ENCODE peak calls at places on chromosome 9, in six cellular contexts. One of them, this sample, is unnamed.
A peak's percentile ranks its signal among the peaks of the same experiment; 100 is the strongest.

GRCh38 chr9:119009253-119009652 is 360.0 kb downstream of the BRINP1 start:
- DNase-seq in GDM1: no peak
- DNase-seq in tibial artery: no peak
- DNase-seq in body of pancreas: no peak
- DNase-seq in activated CD4-positive, alpha-beta T cell treated with anti-CD3 and anti-CD28 coated beads for 48 hours: no peak
- DNase-seq in NCI-H460: no peak
- DNase-seq in this sample: peak; percentile 68

GRCh38 chr9:84622981-84623380 is 46.5 kb upstream of the NTRK2 start:
- DNase-seq in body of pancreas: no peak
- DNase-seq in GDM1: no peak
- DNase-seq in activated CD4-positive, alpha-beta T cell treated with anti-CD3 and anti-CD28 coated beads for 48 hours: no peak
- DNase-seq in NCI-H460: no peak
- DNase-seq in tibial artery: no peak
- DNase-seq in this sample: no peak

GRCh38 chr9:85971731-85972130 is 30.8 kb downstream of the NAA35 start:
- DNase-seq in NCI-H460: no peak
- DNase-seq in GDM1: no peak
- DNase-seq in activated CD4-positive, alpha-beta T cell treated with anti-CD3 and anti-CD28 coated beads for 48 hours: no peak
- DNase-seq in tibial artery: no peak
- DNase-seq in body of pancreas: no peak
- DNase-seq in this sample: no peak

GRCh38 chr9:121871431-121872025 is 220.1 kb downstream of the DAB2IP start:
- DNase-seq in activated CD4-positive, alpha-beta T cell treated with anti-CD3 and anti-CD28 coated beads for 48 hours: no peak
- DNase-seq in GDM1: no peak
- DNase-seq in NCI-H460: no peak
- DNase-seq in tibial artery: no peak
- DNase-seq in body of pancreas: no peak
- DNase-seq in this sample: no peak

GRCh38 chr9:131474711-131475110 is 28.0 kb upstream of the POMT1 start:
- DNase-seq in GDM1: no peak
- DNase-seq in NCI-H460: no peak
- DNase-seq in activated CD4-positive, alpha-beta T cell treated with anti-CD3 and anti-CD28 coated beads for 48 hours: no peak
- DNase-seq in tibial artery: no peak
- DNase-seq in body of pancreas: no peak
- DNase-seq in this sample: no peak

GRCh38 chr9:115063058-115063850 is 54.7 kb downstream of the TNC start:
- DNase-seq in body of pancreas: no peak
- DNase-seq in tibial artery: no peak
- DNase-seq in NCI-H460: no peak
- DNase-seq in GDM1: no peak
- DNase-seq in activated CD4-positive, alpha-beta T cell treated with anti-CD3 and anti-CD28 coated beads for 48 hours: no peak
- DNase-seq in this sample: no peak

GRCh38 chr9:126721531-126722098 is 83.2 kb upstream of the ZBTB43 start:
- DNase-seq in body of pancreas: no peak
- DNase-seq in activated CD4-positive, alpha-beta T cell treated with anti-CD3 and anti-CD28 coated beads for 48 hours: peak; percentile 29
- DNase-seq in tibial artery: no peak
- DNase-seq in GDM1: no peak
- DNase-seq in NCI-H460: no peak
- DNase-seq in this sample: no peak

GRCh38 chr9:128123451-128124080 is 4.0 kb downstream of the PTGES2 start:
- DNase-seq in tibial artery: no peak
- DNase-seq in GDM1: no peak
- DNase-seq in NCI-H460: no peak
- DNase-seq in activated CD4-positive, alpha-beta T cell treated with anti-CD3 and anti-CD28 coated beads for 48 hours: no peak
- DNase-seq in body of pancreas: no peak
- DNase-seq in this sample: no peak

GRCh38 chr9:65437724-65438123 is 152.7 kb upstream of the FOXD4L5 start:
- DNase-seq in GDM1: no peak
- DNase-seq in body of pancreas: no peak
- DNase-seq in activated CD4-positive, alpha-beta T cell treated with anti-CD3 and anti-CD28 coated beads for 48 hours: no peak
- DNase-seq in tibial artery: no peak
- DNase-seq in NCI-H460: no peak
- DNase-seq in this sample: no peak

GRCh38 chr9:90071257-90071656 is 466.4 kb downstream of the GADD45G start:
- DNase-seq in activated CD4-positive, alpha-beta T cell treated with anti-CD3 and anti-CD28 coated beads for 48 hours: no peak
- DNase-seq in tibial artery: no peak
- DNase-seq in GDM1: no peak
- DNase-seq in NCI-H460: no peak
- DNase-seq in body of pancreas: no peak
- DNase-seq in this sample: no peak

GRCh38 chr9:31259824-31260223 is 1124.6 kb upstream of the ACO1 start:
- DNase-seq in tibial artery: no peak
- DNase-seq in activated CD4-positive, alpha-beta T cell treated with anti-CD3 and anti-CD28 coated beads for 48 hours: no peak
- DNase-seq in body of pancreas: no peak
- DNase-seq in NCI-H460: no peak
- DNase-seq in GDM1: no peak
- DNase-seq in this sample: no peak

GRCh38 chr9:115200711-115201505 is 83.0 kb upstream of the TNC start:
- DNase-seq in tibial artery: peak; percentile 40
- DNase-seq in activated CD4-positive, alpha-beta T cell treated with anti-CD3 and anti-CD28 coated beads for 48 hours: no peak
- DNase-seq in body of pancreas: no peak
- DNase-seq in GDM1: no peak
- DNase-seq in NCI-H460: no peak
- DNase-seq in this sample: no peak

GRCh38 chr9:6413365-6414263 is 615 bp downstream of the UHRF2 start:
- DNase-seq in GDM1: peak; percentile 4
- DNase-seq in activated CD4-positive, alpha-beta T cell treated with anti-CD3 and anti-CD28 coated beads for 48 hours: peak; percentile 53
- DNase-seq in body of pancreas: peak; percentile 58
- DNase-seq in NCI-H460: no peak
- DNase-seq in tibial artery: peak; percentile 33
- DNase-seq in this sample: no peak

GRCh38 chr9:130137870-130138653 is 34.1 kb upstream of the NCS1 start:
- DNase-seq in body of pancreas: peak; percentile 23
- DNase-seq in tibial artery: no peak
- DNase-seq in NCI-H460: peak; percentile 29
- DNase-seq in GDM1: no peak
- DNase-seq in activated CD4-positive, alpha-beta T cell treated with anti-CD3 and anti-CD28 coated beads for 48 hours: peak; percentile 13
- DNase-seq in this sample: no peak

GRCh38 chr9:91298304-91298703 is 63.4 kb downstream of the AUH start:
- DNase-seq in GDM1: no peak
- DNase-seq in tibial artery: no peak
- DNase-seq in activated CD4-positive, alpha-beta T cell treated with anti-CD3 and anti-CD28 coated beads for 48 hours: no peak
- DNase-seq in body of pancreas: no peak
- DNase-seq in NCI-H460: no peak
- DNase-seq in this sample: no peak

GRCh38 chr9:98899399-98900056 is 44.2 kb upstream of the COL15A1 start:
- DNase-seq in activated CD4-positive, alpha-beta T cell treated with anti-CD3 and anti-CD28 coated beads for 48 hours: no peak
- DNase-seq in tibial artery: no peak
- DNase-seq in NCI-H460: no peak
- DNase-seq in GDM1: no peak
- DNase-seq in body of pancreas: peak; percentile 21
- DNase-seq in this sample: no peak

GRCh38 chr9:108489567-108489966 is 366.2 kb downstream of the ACTL7B start:
- DNase-seq in tibial artery: no peak
- DNase-seq in activated CD4-positive, alpha-beta T cell treated with anti-CD3 and anti-CD28 coated beads for 48 hours: no peak
- DNase-seq in GDM1: no peak
- DNase-seq in NCI-H460: no peak
- DNase-seq in body of pancreas: no peak
- DNase-seq in this sample: no peak

GRCh38 chr9:127502706-127503378 is 51.5 kb downstream of the LRSAM1 start:
- DNase-seq in body of pancreas: no peak
- DNase-seq in NCI-H460: no peak
- DNase-seq in activated CD4-positive, alpha-beta T cell treated with anti-CD3 and anti-CD28 coated beads for 48 hours: no peak
- DNase-seq in GDM1: no peak
- DNase-seq in tibial artery: no peak
- DNase-seq in this sample: no peak

GRCh38 chr9:91001146-91001611 is 199.6 kb downstream of the SYK start:
- DNase-seq in activated CD4-positive, alpha-beta T cell treated with anti-CD3 and anti-CD28 coated beads for 48 hours: peak; percentile 30
- DNase-seq in NCI-H460: no peak
- DNase-seq in body of pancreas: peak; percentile 52
- DNase-seq in tibial artery: no peak
- DNase-seq in GDM1: no peak
- DNase-seq in this sample: no peak

GRCh38 chr9:7150153-7150890 is 392.5 kb downstream of the KDM4C start:
- DNase-seq in body of pancreas: no peak
- DNase-seq in NCI-H460: no peak
- DNase-seq in activated CD4-positive, alpha-beta T cell treated with anti-CD3 and anti-CD28 coated beads for 48 hours: no peak
- DNase-seq in GDM1: peak; percentile 75
- DNase-seq in tibial artery: no peak
- DNase-seq in this sample: no peak

GRCh38 chr9:113707953-113708695 is 168.0 kb upstream of the ZNF618 start:
- DNase-seq in body of pancreas: peak; percentile 48
- DNase-seq in activated CD4-positive, alpha-beta T cell treated with anti-CD3 and anti-CD28 coated beads for 48 hours: no peak
- DNase-seq in NCI-H460: no peak
- DNase-seq in tibial artery: no peak
- DNase-seq in GDM1: no peak
- DNase-seq in this sample: no peak

GRCh38 chr9:137293094-137293481 is 9.0 kb downstream of the NRARP start:
- DNase-seq in tibial artery: no peak
- DNase-seq in GDM1: no peak
- DNase-seq in NCI-H460: no peak
- DNase-seq in activated CD4-positive, alpha-beta T cell treated with anti-CD3 and anti-CD28 coated beads for 48 hours: no peak
- DNase-seq in body of pancreas: peak; percentile 58
- DNase-seq in this sample: no peak

GRCh38 chr9:76023715-76024195 is 133.3 kb downstream of the PCSK5 start:
- DNase-seq in tibial artery: no peak
- DNase-seq in activated CD4-positive, alpha-beta T cell treated with anti-CD3 and anti-CD28 coated beads for 48 hours: peak; percentile 33
- DNase-seq in NCI-H460: no peak
- DNase-seq in body of pancreas: no peak
- DNase-seq in GDM1: no peak
- DNase-seq in this sample: no peak

GRCh38 chr9:90251311-90251710 is 391.3 kb downstream of the DIRAS2 start:
- DNase-seq in tibial artery: no peak
- DNase-seq in activated CD4-positive, alpha-beta T cell treated with anti-CD3 and anti-CD28 coated beads for 48 hours: no peak
- DNase-seq in body of pancreas: no peak
- DNase-seq in NCI-H460: no peak
- DNase-seq in GDM1: no peak
- DNase-seq in this sample: no peak

GRCh38 chr9:27865031-27865438 is 291.8 kb upstream of the C9orf72 start:
- DNase-seq in body of pancreas: no peak
- DNase-seq in activated CD4-positive, alpha-beta T cell treated with anti-CD3 and anti-CD28 coated beads for 48 hours: no peak
- DNase-seq in tibial artery: no peak
- DNase-seq in NCI-H460: no peak
- DNase-seq in GDM1: no peak
- DNase-seq in this sample: peak; percentile 76

This sample was measured in NCI-H446 treated with DMSO at 0.1 percent for 48 hours.